ENCODE peak calls at places on chromosomes 2 and 18, in eight cellular contexts. Q is T follicular helper cell; G is testis; J is left colon; R is hippocampal formation; U is naive thymus-derived CD4-positive, alpha-beta T cell; X is activated effector memory CD4-positive, alpha-beta T cell treated with anti-CD3 and anti-CD28 coated beads, Interleukin-2, amount 50 U/mL, for 16 hours; N is dermis blood vessel endothelial cell. S is an unnamed sample.

GRCh38 chr18:34794346-34794745 is 84.2 kb downstream of the DTNA start:
- DNase-seq in Q (no peak), J (no peak), N (no peak), G (no peak), U (no peak), R (no peak), X (no peak), S (no peak)

GRCh38 chr18:12598181-12598921 is 59.6 kb downstream of the SPIRE1 start:
- DNase-seq in R (no peak), U (peak; percentile 11), N (peak; percentile 75), X (no peak), Q (no peak), J (no peak), G (no peak), S (peak; percentile 9)

GRCh38 chr2:168935810-168936581 is 34.9 kb downstream of the G6PC2 start:
- DNase-seq in Q (no peak), J (no peak), N (peak; percentile 50), G (no peak), U (no peak), R (no peak), X (no peak), S (no peak)

GRCh38 chr2:51085679-51086078 is 53.7 kb upstream of the NRXN1 start:
- DNase-seq in R (no peak), Q (no peak), J (no peak), N (no peak), G (no peak), U (no peak), X (no peak), S (no peak)

GRCh38 chr18:44130365-44130942 is 550.2 kb upstream of the SETBP1 start:
- DNase-seq in N (peak; percentile 35), J (no peak), U (no peak), Q (no peak), X (no peak), G (peak; percentile 55), R (no peak), S (no peak)

GRCh38 chr2:204109681-204110080 is 173.1 kb downstream of the ICOS start:
- DNase-seq in N (peak; percentile 46), J (no peak), G (no peak), Q (no peak), R (no peak), X (no peak), U (no peak), S (no peak)

GRCh38 chr2:182066439-182067061 is 80.9 kb downstream of the PPP1R1C start:
- DNase-seq in N (peak; percentile 77), J (no peak), Q (no peak), X (no peak), G (no peak), R (no peak), U (no peak), S (no peak)

GRCh38 chr2:223055140-223055539 is 3.1 kb downstream of the KCNE4 start:
- DNase-seq in X (no peak), R (no peak), U (no peak), N (peak; percentile 31), Q (no peak), G (no peak), J (no peak), S (no peak)

GRCh38 chr18:50757358-50757757 is 62.5 kb downstream of the MRO start:
- DNase-seq in X (no peak), N (no peak), R (no peak), Q (no peak), J (no peak), G (no peak), U (no peak), S (no peak)

GRCh38 chr2:109669731-109670130 is 55.6 kb downstream of the SOWAHC start:
- DNase-seq in R (no peak), G (no peak), X (no peak), N (no peak), U (no peak), J (no peak), Q (no peak), S (no peak)

GRCh38 chr2:73034661-73035374 is 36.7 kb downstream of the SFXN5 start:
- DNase-seq in N (no peak), G (no peak), J (no peak), Q (no peak), R (no peak), X (no peak), U (no peak), S (no peak)

GRCh38 chr2:173021939-173022371 is 53.7 kb upstream of the MAP3K20 start:
- DNase-seq in J (no peak), Q (no peak), R (no peak), G (no peak), X (no peak), N (peak; percentile 55), U (no peak), S (no peak)

GRCh38 chr18:13262839-13263691 is 44.5 kb downstream of the LDLRAD4 start:
- DNase-seq in X (no peak), R (no peak), Q (no peak), J (no peak), U (no peak), G (no peak), N (no peak), S (no peak)

GRCh38 chr18:13813271-13813849 is 10.6 kb upstream of the MC5R start:
- DNase-seq in U (peak; percentile 30), J (no peak), G (peak; percentile 75), Q (peak; percentile 25), R (peak; percentile 34), N (peak; percentile 83), X (peak; percentile 83), S (peak; percentile 46)

GRCh38 chr18:51151185-51151567 is 46.3 kb downstream of the MEX3C start:
- DNase-seq in U (no peak), R (no peak), J (no peak), G (no peak), N (no peak), X (no peak), Q (no peak), S (no peak)

GRCh38 chr2:166671235-166671634 is 177.2 kb upstream of the SCN7A start:
- DNase-seq in Q (no peak), R (no peak), N (no peak), J (no peak), U (no peak), X (no peak), G (no peak), S (no peak)

GRCh38 chr2:240624011-240624949 is 1.0 kb upstream of the GPR35 start:
- DNase-seq in N (no peak), Q (no peak), R (no peak), G (no peak), X (peak; percentile 63), U (no peak), J (peak; percentile 24), S (no peak)

GRCh38 chr18:62399781-62400308 is 74.7 kb downstream of the TNFRSF11A start:
- DNase-seq in G (no peak), U (no peak), R (no peak), N (peak; percentile 66), X (no peak), J (peak; percentile 42), Q (no peak), S (no peak)

GRCh38 chr2:206805922-206806607 is 40.7 kb downstream of the FASTKD2 start:
- DNase-seq in J (no peak), N (peak; percentile 24), R (no peak), X (no peak), Q (no peak), U (no peak), G (no peak), S (no peak)

GRCh38 chr2:217477583-217477982 is 525.2 kb downstream of the TNS1 start:
- DNase-seq in U (no peak), J (no peak), Q (no peak), X (no peak), N (no peak), R (no peak), G (no peak), S (no peak)

GRCh38 chr18:33495278-33495677 is 54.8 kb upstream of the CCDC178 start:
- DNase-seq in J (no peak), X (no peak), U (no peak), N (peak; percentile 32), G (peak; percentile 45), Q (no peak), R (peak; percentile 28), S (no peak)

GRCh38 chr18:79791141-79791972 is 6.4 kb upstream of the KCNG2 start:
- DNase-seq in G (peak; percentile 36), Q (no peak), J (no peak), N (peak; percentile 50), U (no peak), X (peak; percentile 21), R (no peak), S (no peak)

GRCh38 chr18:8943900-8944870 is 158.3 kb upstream of the NDUFV2 start:
- DNase-seq in U (no peak), G (no peak), R (no peak), X (no peak), N (no peak), Q (no peak), J (no peak), S (no peak)

GRCh38 chr18:10062941-10063300 is 149.1 kb downstream of the VAPA start:
- DNase-seq in U (no peak), J (no peak), X (no peak), G (no peak), N (no peak), R (no peak), Q (no peak), S (no peak)

GRCh38 chr2:53568463-53568862 is 199.1 kb upstream of the CHAC2 start:
- DNase-seq in U (no peak), N (no peak), G (no peak), Q (no peak), X (no peak), R (no peak), J (no peak), S (peak; percentile 3)

GRCh38 chr2:173572848-173573247 is 218.2 kb downstream of the CDCA7 start:
- DNase-seq in X (no peak), Q (no peak), R (no peak), G (no peak), N (no peak), J (no peak), U (no peak), S (no peak)

GRCh38 chr2:594297-594949 is 82.8 kb downstream of the TMEM18 start:
- DNase-seq in Q (no peak), J (no peak), G (no peak), X (no peak), N (no peak), U (no peak), R (no peak), S (no peak)

GRCh38 chr2:239212553-239213419 is 188.0 kb downstream of the HDAC4 start:
- DNase-seq in Q (no peak), G (no peak), R (no peak), N (no peak), U (no peak), X (peak; percentile 54), J (no peak), S (no peak)

GRCh38 chr2:230602562-230603230 is 109.9 kb upstream of the CAB39 start:
- DNase-seq in U (peak; percentile 76), N (no peak), Q (peak; percentile 32), J (no peak), X (peak; percentile 81), G (no peak), R (no peak), S (peak; percentile 20)

GRCh38 chr2:192675640-192676039 is 480.9 kb upstream of the TMEFF2 start:
- DNase-seq in Q (no peak), N (no peak), G (no peak), X (no peak), R (no peak), U (no peak), J (no peak), S (no peak)

GRCh38 chr2:136085810-136086209 is 32.1 kb downstream of the CXCR4 start:
- DNase-seq in G (no peak), R (no peak), U (no peak), N (no peak), J (no peak), Q (no peak), X (no peak), S (no peak)

GRCh38 chr18:33717339-33717738 is 139.3 kb downstream of the ASXL3 start:
- DNase-seq in X (no peak), G (no peak), J (no peak), U (no peak), Q (no peak), R (no peak), N (no peak), S (no peak)

GRCh38 chr2:128264881-128265607 is 53.6 kb downstream of the HS6ST1 start:
- DNase-seq in Q (no peak), G (peak; percentile 6), J (no peak), N (no peak), R (no peak), X (peak; percentile 52), U (no peak), S (no peak)

GRCh38 chr2:127771756-127772155 is 39.2 kb downstream of the WDR33 start:
- DNase-seq in Q (no peak), U (no peak), X (no peak), N (peak; percentile 33), G (no peak), J (no peak), R (no peak), S (no peak)